ENCODE peak calls at places on chromosome 14, in four cellular contexts. L, V, D and J are unnamed samples.

GRCh38 chr14:96634481-96634880 is 132.3 kb downstream of the PAPOLA start:
- DNase-seq in L (no peak), V (no peak), D (no peak), J (no peak)

GRCh38 chr14:23413681-23414080 is 5.6 kb upstream of the MYH6 start:
- DNase-seq in L (no peak), V (no peak), D (no peak), J (no peak)

GRCh38 chr14:29895591-29896043 is 32.0 kb downstream of the PRKD1 start:
- DNase-seq in L (no peak), V (no peak), D (no peak), J (no peak)

GRCh38 chr14:68318788-68319187 is 474.1 kb downstream of the ZFP36L1 start:
- DNase-seq in L (no peak), V (no peak), D (no peak), J (no peak)

GRCh38 chr14:100714205-100714781 is 12.4 kb upstream of the DLK1 start:
- DNase-seq in L (no peak), V (no peak), D (no peak), J (peak; percentile 38)

GRCh38 chr14:103819503-103820307 is 27.7 kb downstream of the PPP1R13B start:
- DNase-seq in L (no peak), V (no peak), D (no peak), J (no peak)

GRCh38 chr14:22962061-22962676 is 5.3 kb upstream of the HAUS4 start:
- DNase-seq in L (no peak), V (no peak), D (no peak), J (no peak)

GRCh38 chr14:61750708-61751474 is 11.3 kb upstream of the SNAPC1 start:
- DNase-seq in L (peak; percentile 78), V (peak; percentile 48), D (peak; percentile 93), J (peak; percentile 85)

GRCh38 chr14:75198291-75198933 is 22.0 kb upstream of the TMED10 start:
- DNase-seq in L (no peak), V (no peak), D (peak; percentile 43), J (no peak)

GRCh38 chr14:95497561-95498011 is 18.9 kb downstream of the SYNE3 start:
- DNase-seq in L (no peak), V (no peak), D (no peak), J (no peak)

GRCh38 chr14:99937475-99938244 is 127.6 kb upstream of the EVL start:
- DNase-seq in L (no peak), V (no peak), D (no peak), J (no peak)

GRCh38 chr14:100840751-100841444 is 15.0 kb downstream of the MEG3 start:
- DNase-seq in L (no peak), V (no peak), D (no peak), J (no peak)